ENCODE peak calls at places on chromosome 2, in four cellular contexts. Z is nucleus accumbens, M is Caki2, T is right atrium auricular region. R is an unnamed sample.

GRCh38 chr2:176120369-176121307 is 1.9 kb upstream of the HOXD9 start:
- DNase-seq in Z (no peak), T (no peak), M (no peak), R (no peak)

GRCh38 chr2:65647249-65647842 is 214.9 kb upstream of the SPRED2 start:
- DNase-seq in T (no peak), M (no peak), Z (no peak), R (no peak)

GRCh38 chr2:238596571-238597551 is 170.1 kb downstream of the ASB1 start:
- DNase-seq in Z (no peak), M (peak; percentile 47), T (no peak), R (peak; percentile 93)

GRCh38 chr2:203681978-203682377 is 24.5 kb upstream of the CD28 start:
- DNase-seq in M (no peak), T (no peak), Z (no peak), R (peak; percentile 73)

GRCh38 chr2:231372326-231372725 is 23.2 kb upstream of the B3GNT7 start:
- DNase-seq in Z (no peak), T (no peak), M (no peak), R (no peak)

GRCh38 chr2:1744446-1745170 is at the start of gene PXDN:
- DNase-seq in M (peak; percentile 74), Z (peak; percentile 21), T (no peak), R (peak; percentile 86)

GRCh38 chr2:135844285-135844985 is 7.5 kb upstream of the LCT start:
- DNase-seq in M (peak; percentile 37), T (no peak), Z (no peak), R (no peak)

GRCh38 chr2:217972490-217972889 is 30.3 kb downstream of the TNS1 start:
- DNase-seq in T (no peak), Z (no peak), M (no peak), R (no peak)

GRCh38 chr2:233807215-233807865 is 29.2 kb downstream of the MROH2A start:
- DNase-seq in T (peak; percentile 42), M (no peak), Z (no peak), R (no peak)

GRCh38 chr2:63763336-63764056 is 78.2 kb upstream of the UGP2 start:
- DNase-seq in Z (no peak), T (no peak), M (no peak), R (peak; percentile 67)

GRCh38 chr2:64988420-64989125 is 626 bp upstream of the SLC1A4 start:
- DNase-seq in T (peak; percentile 66), Z (no peak), M (no peak), R (peak; percentile 94)

GRCh38 chr2:168552450-168552856 is 96.4 kb downstream of the CERS6 start:
- DNase-seq in M (no peak), T (no peak), Z (no peak), R (no peak)

GRCh38 chr2:150232871-150233270 is 254.6 kb downstream of the RND3 start:
- DNase-seq in T (no peak), M (no peak), Z (no peak), R (no peak)

GRCh38 chr2:207473203-207473865 is 56.4 kb upstream of the CREB1 start:
- DNase-seq in M (peak; percentile 41), Z (peak; percentile 79), T (peak; percentile 74), R (peak; percentile 90)

GRCh38 chr2:158060862-158061435 is 40.7 kb upstream of the UPP2 start:
- DNase-seq in M (no peak), T (no peak), Z (no peak), R (peak; percentile 4)

GRCh38 chr2:42850016-42850805 is 57.8 kb upstream of the HAAO start:
- DNase-seq in Z (no peak), M (no peak), T (no peak), R (no peak)

GRCh38 chr2:70958759-70959158 is 19.7 kb upstream of the ANKRD53 start:
- DNase-seq in Z (no peak), T (peak; percentile 34), M (no peak), R (no peak)

GRCh38 chr2:43309935-43310334 is 83.5 kb upstream of the ZFP36L2 start:
- DNase-seq in M (no peak), Z (no peak), T (no peak), R (no peak)

GRCh38 chr2:171347591-171348032 is 86.2 kb downstream of the METTL8 start:
- DNase-seq in M (peak; percentile 42), T (no peak), Z (no peak), R (peak; percentile 81)

GRCh38 chr2:101811226-101812015 is 113.9 kb downstream of the MAP4K4 start:
- DNase-seq in M (no peak), Z (no peak), T (no peak), R (no peak)

GRCh38 chr2:88857951-88858406 is 166.5 kb downstream of the RPIA start:
- DNase-seq in T (no peak), M (peak; percentile 93), Z (no peak), R (no peak)

GRCh38 chr2:47264183-47264582 is 109.1 kb upstream of the STPG4 start:
- DNase-seq in Z (no peak), T (no peak), M (no peak), R (no peak)

GRCh38 chr2:189412330-189412953 is 28.8 kb upstream of the WDR75 start:
- DNase-seq in T (no peak), M (peak; percentile 20), Z (no peak), R (peak; percentile 65)

GRCh38 chr2:45570671-45571334 is 40.3 kb downstream of the SRBD1 start:
- DNase-seq in T (no peak), Z (no peak), M (no peak), R (peak; percentile 46)

GRCh38 chr2:211766689-211767088 is 771.9 kb downstream of the ERBB4 start:
- DNase-seq in T (no peak), M (no peak), Z (no peak), R (no peak)

GRCh38 chr2:61898810-61899209 is 6.7 kb upstream of the COMMD1 start:
- DNase-seq in M (no peak), Z (no peak), T (no peak), R (peak; percentile 47)

GRCh38 chr2:164706522-164706921 is 85.2 kb upstream of the GRB14 start:
- DNase-seq in Z (no peak), M (peak; percentile 67), T (no peak), R (peak; percentile 91)

GRCh38 chr2:65708129-65708528 is 275.7 kb upstream of the SPRED2 start:
- DNase-seq in M (peak; percentile 74), Z (no peak), T (no peak), R (no peak)

GRCh38 chr2:222523783-222524544 is 99.6 kb downstream of the SGPP2 start:
- DNase-seq in Z (no peak), M (no peak), T (no peak), R (peak; percentile 3)

GRCh38 chr2:233706720-233707119 is 6.0 kb upstream of the UGT1A5 start:
- DNase-seq in T (no peak), Z (no peak), M (no peak), R (peak; percentile 65)

GRCh38 chr2:42516418-42516817 is 22.6 kb upstream of the KCNG3 start:
- DNase-seq in T (no peak), M (no peak), Z (no peak), R (no peak)

GRCh38 chr2:113390133-113390849 is 47.2 kb upstream of the ZNG1B start:
- DNase-seq in T (no peak), Z (no peak), M (peak; percentile 85), R (peak; percentile 76)

GRCh38 chr2:95357717-95358280 is 44.7 kb upstream of the FAHD2A start:
- DNase-seq in Z (no peak), T (no peak), M (no peak), R (no peak)

GRCh38 chr2:95158891-95159619 is 593 bp downstream of the ZNF514 start:
- DNase-seq in Z (no peak), T (no peak), M (peak; percentile 57), R (peak; percentile 71)

GRCh38 chr2:171081649-171082111 is 79.0 kb downstream of the TLK1 start:
- DNase-seq in M (no peak), Z (no peak), T (no peak), R (no peak)

GRCh38 chr2:26462511-26463251 is 15.2 kb downstream of the OTOF start:
- DNase-seq in Z (no peak), M (peak; percentile 64), T (no peak), R (peak; percentile 90)

GRCh38 chr2:201969938-201970785 is 63.5 kb upstream of the FZD7 start:
- DNase-seq in M (no peak), T (no peak), Z (no peak), R (peak; percentile 57)